ENCODE peak calls at places on chromosomes 6 and 20, in six cellular contexts. B is Panc1, K is A549, D is anterior cingulate cortex, U is astrocyte of the spinal cord, S is upper lobe of left lung. G is an unnamed sample.

GRCh38 chr6:20168668-20169633 is 43.3 kb downstream of the MBOAT1 start:
- DNase-seq in B (no peak), K (no peak), D (no peak), U (no peak), S (no peak), G (no peak)

GRCh38 chr6:154613137-154613676 is 102.7 kb upstream of the CNKSR3 start:
- DNase-seq in B (no peak), K (no peak), D (no peak), U (peak), S (no peak), G (peak)

GRCh38 chr6:5851261-5851757 is 155.4 kb downstream of the NRN1 start:
- DNase-seq in B (no peak), K (peak), D (peak), U (peak), S (peak), G (peak)

GRCh38 chr6:105798057-105798456 is 288.1 kb upstream of the PRDM1 start:
- DNase-seq in B (no peak), K (no peak), D (no peak), U (no peak), S (no peak), G (no peak)

GRCh38 chr6:57078808-57079207 is 11.2 kb upstream of the ZNF451 start:
- DNase-seq in B (no peak), K (no peak), D (no peak), U (no peak), S (no peak), G (no peak)

GRCh38 chr6:89680150-89680549 is 41.6 kb upstream of the LYRM2 start:
- DNase-seq in B (no peak), K (no peak), D (no peak), U (no peak), S (no peak), G (no peak)

GRCh38 chr20:50762435-50763201 is 31.2 kb downstream of the PARD6B start:
- DNase-seq in B (peak), K (peak), D (peak), U (peak), S (no peak), G (peak)

GRCh38 chr6:91487729-91488392 is 901.0 kb upstream of the MAP3K7 start:
- DNase-seq in B (no peak), K (no peak), D (no peak), U (no peak), S (no peak), G (no peak)

GRCh38 chr6:121305957-121306607 is 28.2 kb downstream of the TBC1D32 start:
- DNase-seq in B (peak), K (peak), D (no peak), U (peak), S (no peak), G (peak)

GRCh38 chr20:57433658-57434389 is 42.6 kb downstream of the RBM38 start:
- DNase-seq in B (no peak), K (no peak), D (no peak), U (no peak), S (no peak), G (no peak)

GRCh38 chr6:30886897-30887255 is 2.6 kb downstream of the DDR1 start:
- DNase-seq in B (no peak), K (no peak), D (no peak), U (no peak), S (no peak), G (no peak)

GRCh38 chr6:125918681-125919566 is 37.6 kb upstream of the HINT3 start:
- DNase-seq in B (no peak), K (peak), D (no peak), U (peak), S (no peak), G (peak)

GRCh38 chr6:33249732-33250625 is 21.7 kb downstream of the VPS52 start:
- DNase-seq in B (no peak), K (no peak), D (no peak), U (peak), S (no peak), G (peak)

GRCh38 chr6:51049983-51050877 is 231.6 kb downstream of the TFAP2B start:
- DNase-seq in B (no peak), K (no peak), D (peak), U (peak), S (no peak), G (peak)

GRCh38 chr6:6277418-6277817 is 43.0 kb downstream of the F13A1 start:
- DNase-seq in B (peak), K (no peak), D (no peak), U (peak), S (no peak), G (peak)

GRCh38 chr6:132140150-132140549 is 189.0 kb upstream of the CCN2 start:
- DNase-seq in B (no peak), K (no peak), D (no peak), U (no peak), S (no peak), G (no peak)

GRCh38 chr6:141492885-141493284 is 639.8 kb upstream of the GJE1 start:
- DNase-seq in B (no peak), K (no peak), D (no peak), U (no peak), S (no peak), G (no peak)